ENCODE peak calls at places on chromosomes 5 and 9, in five cellular contexts. V, T, O, K and Q are unnamed samples. For H3K27me3, the result is how much of the 10 kb centered on the place peaks cover.

GRCh38 chr9:20941177-20941690 is 90.2 kb downstream of the HACD4 start:
- DNase-seq in V (peak), O (peak), K (peak), T (peak), Q (peak)

GRCh38 chr5:68088302-68088701 is 127.3 kb upstream of the PIK3R1 start:
- DNase-seq in T (peak), K (no peak), V (no peak), O (no peak), Q (no peak)

GRCh38 chr9:77005216-77005615 is 14.2 kb upstream of the FOXB2 start:
- DNase-seq in T (no peak), V (no peak), K (no peak), O (no peak), Q (no peak)

GRCh38 chr9:72718503-72718902 is 197.1 kb downstream of the TMC1 start:
- DNase-seq in K (no peak), T (no peak), V (no peak), O (no peak), Q (no peak)

GRCh38 chr5:166907314-166907713 is 1384.1 kb upstream of the WWC1 start:
- DNase-seq in O (no peak), K (no peak), V (no peak), T (peak), Q (no peak)

GRCh38 chr5:72244862-72245371 is 75.1 kb downstream of the MRPS27 start:
- DNase-seq in V (no peak), O (peak), K (no peak), T (peak), Q (no peak)

GRCh38 chr5:16934123-16934522 is 2.0 kb downstream of the MYO10 start:
- DNase-seq in O (peak), K (peak), T (peak), V (peak), Q (peak)

GRCh38 chr9:85522459-85523092 is 219.2 kb downstream of the AGTPBP1 start:
- DNase-seq in K (peak), O (peak), T (peak), V (peak), Q (peak)

GRCh38 chr5:116237917-116238502 is 153.2 kb downstream of the COMMD10 start:
- DNase-seq in T (peak), O (no peak), V (no peak), K (no peak), Q (peak)

GRCh38 chr9:95460627-95461164 is 56.1 kb downstream of the PTCH1 start:
- DNase-seq in T (no peak), V (no peak), K (no peak), O (no peak), Q (no peak)

GRCh38 chr9:93060746-93061259 is 2.3 kb downstream of the SUSD3 start:
- DNase-seq in T (no peak), V (no peak), K (no peak), O (no peak), Q (no peak)

GRCh38 chr9:137772281-137772873 is 105.2 kb upstream of the CACNA1B start:
- DNase-seq in K (no peak), T (no peak), V (no peak), O (peak), Q (no peak)

GRCh38 chr9:5089737-5090136 is 95.7 kb downstream of the INSL6 start:
- DNase-seq in V (no peak), T (no peak), K (no peak), O (no peak), Q (no peak)

GRCh38 chr5:131156971-131157370 is 8.1 kb downstream of the HINT1 start:
- DNase-seq in T (no peak), V (no peak), K (no peak), O (no peak), Q (no peak)

GRCh38 chr9:78786794-78787193 is 489.9 kb downstream of the PSAT1 start:
- DNase-seq in T (peak), O (no peak), V (no peak), K (no peak), Q (no peak)

GRCh38 chr5:39459091-39459490 is 34.3 kb upstream of the DAB2 start:
- DNase-seq in K (no peak), T (peak), V (no peak), O (no peak), Q (peak)

GRCh38 chr5:3612561-3613175 is 17.0 kb downstream of the IRX1 start:
- DNase-seq in V (no peak), O (no peak), T (no peak), K (no peak), Q (no peak)

GRCh38 chr9:88236531-88237453 is 98.5 kb upstream of the SPATA31C2 start:
- DNase-seq in K (no peak), T (no peak), O (no peak), V (no peak), Q (no peak)

GRCh38 chr9:97740848-97741821 is 44.0 kb upstream of the XPA start:
- DNase-seq in O (peak), K (peak), T (peak), V (peak), Q (peak)

GRCh38 chr5:14373685-14374084 is 207.9 kb upstream of the OTULINL start:
- DNase-seq in O (no peak), K (no peak), T (no peak), V (no peak), Q (no peak)

GRCh38 chr5:112183103-112183634 is 235.9 kb downstream of the EPB41L4A start:
- DNase-seq in O (no peak), T (no peak), K (peak), V (no peak), Q (peak)

GRCh38 chr5:41115281-41115680 is 44.1 kb upstream of the MROH2B start:
- DNase-seq in T (peak), V (no peak), K (no peak), O (no peak), Q (peak)

GRCh38 chr5:95035891-95036675 is 248.8 kb downstream of the MCTP1 start:
- DNase-seq in V (no peak), O (no peak), K (no peak), T (no peak), Q (no peak)

GRCh38 chr5:111384220-111384619 is 128.1 kb downstream of the STARD4 start:
- DNase-seq in K (no peak), V (no peak), O (no peak), T (no peak), Q (no peak)

GRCh38 chr5:85628153-85628552 is 989.6 kb upstream of the COX7C start:
- DNase-seq in O (no peak), T (no peak), V (no peak), K (no peak), Q (no peak)

GRCh38 chr9:124256517-124257069 is 1.2 kb upstream of the NEK6 start:
- DNase-seq in T (peak), K (no peak), V (no peak), O (no peak), Q (peak)

GRCh38 chr9:77475641-77476473 is 172.3 kb downstream of the GNA14 start:
- DNase-seq in K (no peak), T (no peak), O (no peak), V (no peak), Q (no peak)

GRCh38 chr5:16427572-16427971 is 38.0 kb downstream of the ZNF622 start:
- DNase-seq in V (no peak), K (no peak), O (no peak), T (no peak), Q (no peak)

GRCh38 chr5:141618030-141618803 is 583 bp downstream of the DIAPH1 start:
- DNase-seq in V (no peak), O (peak), T (peak), K (peak), Q (peak)

GRCh38 chr5:54610197-54610898 is 92.8 kb downstream of the SNX18 start:
- DNase-seq in K (no peak), T (peak), V (no peak), O (no peak), Q (no peak)

GRCh38 chr5:150514708-150515211 is 6.8 kb downstream of the NDST1 start:
- DNase-seq in T (peak), V (no peak), K (no peak), O (no peak), Q (no peak)

GRCh38 chr5:15366676-15367391 is 133.1 kb upstream of the FBXL7 start:
- DNase-seq in T (no peak), K (no peak), V (no peak), O (no peak), Q (peak)

GRCh38 chr9:84266087-84266561 is 74.4 kb downstream of the SLC28A3 start:
- DNase-seq in T (no peak), K (no peak), O (peak), V (no peak), Q (no peak)

GRCh38 chr9:107638922-107639321 is 149.4 kb upstream of the KLF4 start:
- DNase-seq in O (no peak), T (peak), K (no peak), V (no peak), Q (no peak)
- H4K8ac ChIP-seq in O (no peak), T (peak), K (no peak), V (no peak), Q (no peak)

GRCh38 chr9:121269888-121270254 is 1.9 kb downstream of the GSN start:
- DNase-seq in V (no peak), T (no peak), O (no peak), K (no peak), Q (no peak)

GRCh38 chr9:121266906-121267650 is 884 bp upstream of the GSN start:
- DNase-seq in V (no peak), K (no peak), T (no peak), O (no peak), Q (no peak)

GRCh38 chr9:121267689-121268597 is at the start of gene GSN:
- DNase-seq in K (no peak), T (peak), O (peak), V (no peak), Q (peak)

GRCh38 chr9:121269030-121269887 is 1.3 kb downstream of the GSN start:
- DNase-seq in O (no peak), T (peak), K (no peak), V (no peak), Q (peak)

DNA sequence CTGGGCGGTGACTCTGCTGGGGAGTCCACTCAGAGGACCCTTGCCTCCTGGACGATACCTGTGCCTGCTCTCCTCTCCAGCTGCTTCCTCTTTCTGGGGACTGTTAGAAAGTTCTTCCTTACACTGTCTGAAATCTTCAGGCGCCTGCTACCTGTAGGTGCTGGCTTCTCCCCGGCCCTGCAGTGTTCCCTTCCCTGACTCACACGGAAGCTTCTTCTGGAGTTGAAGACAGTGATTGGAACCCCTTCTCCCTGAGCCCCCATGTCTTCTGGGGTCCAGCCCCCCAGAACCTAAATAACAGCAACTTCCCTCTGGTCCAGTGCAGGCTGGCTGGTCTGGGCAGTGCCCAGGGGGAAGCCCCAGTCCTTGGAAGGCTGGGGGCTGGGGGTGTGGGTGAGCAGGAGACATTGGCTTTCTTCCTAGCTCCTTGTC is 652 bp downstream of the GSN start:
- DNase-seq in V (no peak), T (no peak), K (no peak), O (no peak), Q (no peak)
- H3K27me3 ChIP-seq in V (under half), T (under half), K (under half), O (under half), Q (under half)

DNA sequence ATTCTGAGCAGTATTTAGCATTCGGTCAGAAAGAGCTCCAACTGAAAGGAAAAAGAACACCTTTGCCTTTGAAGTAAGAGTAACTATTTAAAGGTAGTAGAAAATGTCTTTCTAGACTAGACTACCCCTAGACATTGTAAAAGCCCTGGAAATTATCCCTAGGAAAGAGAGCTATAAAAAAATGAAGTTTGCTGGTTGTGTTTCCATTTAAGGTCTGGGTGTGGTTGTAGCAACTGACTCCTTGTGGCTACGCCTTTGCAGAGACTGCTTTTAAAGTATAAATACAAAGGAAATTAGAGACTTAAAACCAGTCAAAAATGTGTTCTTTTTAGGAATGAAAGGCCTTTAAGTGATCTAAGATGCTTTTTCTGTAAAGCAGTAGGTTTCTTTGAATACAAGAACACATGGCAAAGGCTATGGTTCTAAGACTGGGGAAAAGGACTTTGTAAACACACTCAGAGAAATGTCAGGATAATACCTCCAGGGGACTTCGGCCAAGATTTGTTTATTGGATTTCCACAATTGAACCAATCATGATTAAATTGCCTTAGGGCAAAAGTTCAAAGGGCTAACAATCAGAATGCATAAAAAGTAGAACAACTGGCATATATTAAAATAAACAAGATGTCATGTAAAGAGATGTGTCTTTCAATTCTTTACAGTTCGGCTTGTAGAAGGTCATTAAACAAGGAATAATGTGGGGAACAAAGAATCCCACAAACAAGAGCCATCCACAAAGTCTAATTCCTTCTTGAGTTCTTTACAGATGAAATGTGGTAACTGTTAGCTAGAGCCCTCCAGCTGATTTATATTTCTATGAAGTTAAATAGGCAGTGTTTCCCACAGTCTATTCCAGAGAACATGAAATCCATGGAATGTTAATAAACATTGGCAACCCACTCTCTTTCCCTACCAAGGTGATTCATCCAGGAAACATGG is 565.6 kb downstream of the ZNF608 start:
- DNase-seq in V (no peak), O (no peak), K (no peak), T (peak), Q (no peak)
- H2BK12ac ChIP-seq in V (no peak), O (no peak), K (no peak), T (no peak), Q (no peak)

GRCh38 chr9:135910197-135910596 is 2.9 kb upstream of the CAMSAP1 start:
- DNase-seq in O (no peak), K (no peak), V (no peak), T (no peak), Q (no peak)

GRCh38 chr9:135907446-135908333 is at the start of gene CAMSAP1:
- DNase-seq in V (peak), K (peak), O (peak), T (peak), Q (peak)

GRCh38 chr9:135909371-135909770 is 2.0 kb upstream of the CAMSAP1 start:
- DNase-seq in V (no peak), T (no peak), K (no peak), O (no peak), Q (no peak)

GRCh38 chr9:135907006-135907434 is 326 bp downstream of the CAMSAP1 start:
- DNase-seq in O (no peak), V (no peak), K (peak), T (peak), Q (no peak)

GRCh38 chr9:135908334-135909204 is 1.2 kb upstream of the CAMSAP1 start:
- DNase-seq in K (no peak), O (no peak), V (no peak), T (no peak), Q (no peak)
- H4K8ac ChIP-seq in K (no peak), O (no peak), V (no peak), T (peak), Q (peak)

DNA sequence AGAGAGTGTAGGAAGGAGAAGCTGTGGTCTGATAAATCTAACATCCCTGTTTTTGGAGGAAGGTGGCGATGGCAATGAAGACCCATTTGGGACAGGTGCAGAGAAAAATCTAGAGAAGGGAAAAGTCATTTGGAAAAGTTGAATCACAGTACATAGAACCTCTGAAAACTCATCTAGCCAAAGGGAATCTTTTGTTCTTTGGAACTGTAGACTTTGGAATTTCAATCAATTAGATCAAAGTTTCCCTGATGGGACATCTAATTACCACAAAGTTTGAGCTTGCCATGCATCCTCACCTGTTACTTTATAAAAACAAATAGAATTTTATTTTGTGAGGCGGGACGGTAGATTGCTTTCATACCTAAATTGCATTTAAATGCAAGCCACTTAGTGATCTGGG is 294.9 kb downstream of the TRPM3 start:
- DNase-seq in O (no peak), K (no peak), V (no peak), T (no peak), Q (no peak)
- H3K27me3 ChIP-seq in O (under half), K (under half), V (under half), T (under half), Q (under half)

GRCh38 chr5:109406719-109407118 is 3.1 kb downstream of the PJA2 start:
- DNase-seq in O (no peak), K (no peak), T (no peak), V (no peak), Q (no peak)

GRCh38 chr5:109399092-109399759 is 10.5 kb downstream of the PJA2 start:
- DNase-seq in K (no peak), T (no peak), O (no peak), V (no peak), Q (no peak)

GRCh38 chr5:109407913-109408312 is 1.9 kb downstream of the PJA2 start:
- DNase-seq in O (no peak), V (no peak), T (no peak), K (no peak), Q (no peak)

GRCh38 chr5:109404428-109404960 is 5.3 kb downstream of the PJA2 start:
- DNase-seq in O (no peak), K (no peak), V (no peak), T (no peak), Q (no peak)

GRCh38 chr5:109403469-109403868 is 6.3 kb downstream of the PJA2 start:
- DNase-seq in K (no peak), V (no peak), O (no peak), T (no peak), Q (no peak)
- H2BK12ac ChIP-seq in K (no peak), V (no peak), O (no peak), T (no peak), Q (no peak)

GRCh38 chr5:169946743-169947142 is 33.6 kb downstream of the INSYN2B start:
- DNase-seq in V (no peak), K (no peak), O (no peak), T (no peak), Q (no peak)
- H4K8ac ChIP-seq in V (no peak), K (no peak), O (no peak), T (no peak), Q (no peak)